ENCODE peak calls at places on chromosomes 5 and 9, in four cellular contexts. F is GM13977, H is LHCN-M2, W is HCEC 1CT. G is an unnamed sample.

GRCh38 chr5:128378196-128378595 is 159.8 kb downstream of the FBN2 start:
- DNase-seq in F (no peak), W (no peak), H (no peak), G (no peak)

GRCh38 chr9:61674465-61674864 is 484.6 kb downstream of the SPATA31A7 start:
- DNase-seq in F (no peak), W (no peak), H (no peak), G (no peak)

GRCh38 chr9:13750061-13750460 is 470.6 kb upstream of the MPDZ start:
- DNase-seq in H (peak), F (no peak), W (no peak), G (peak)

GRCh38 chr5:147509041-147509709 is 693 bp downstream of the DPYSL3 start:
- DNase-seq in F (no peak), W (peak), H (peak), G (peak)

GRCh38 chr5:130520211-130520610 is 615.9 kb downstream of the CHSY3 start:
- DNase-seq in W (no peak), H (peak), F (no peak), G (no peak)

GRCh38 chr5:115147052-115147451 is 22.7 kb downstream of the TRIM36 start:
- DNase-seq in W (no peak), F (no peak), H (peak), G (no peak)

GRCh38 chr9:68750786-68751185 is 45.7 kb downstream of the PIP5K1B start:
- DNase-seq in F (no peak), H (no peak), W (no peak), G (no peak)

GRCh38 chr5:151676719-151677118 is 10.0 kb downstream of the SPARC start:
- DNase-seq in W (no peak), H (no peak), F (no peak), G (no peak)

GRCh38 chr5:17620627-17621026 is 10.4 kb downstream of the TAF11L12 start:
- DNase-seq in W (no peak), F (no peak), H (no peak), G (peak)

GRCh38 chr5:81315830-81316229 is 14.4 kb downstream of the ZCCHC9 start:
- DNase-seq in F (no peak), W (no peak), H (no peak), G (no peak)